ENCODE peak calls at places on chromosomes 4 and X, in eight cellular contexts. One of them, this sample, is unnamed.

GRCh38 chrX:46463682-46464081 is 81.5 kb downstream of the ZNF674 start:
- DNase-seq in DMS79 treated with DMSO at 0.1 percent for 48 hours: no peak
- DNase-seq in frontal cortex: no peak
- DNase-seq in glomerular endothelial cell: no peak
- DNase-seq in sciatic nerve: no peak
- DNase-seq in putamen: no peak
- DNase-seq in stimulated activated naive B cell treated with anti-CD40 and anti-IgM and Interleukin-4, amounts not matched to agents 10 μg/mL and 1 μg/mL and 100 μg/mL, for 72 hours: no peak
- DNase-seq in transverse colon: no peak
- DNase-seq in this sample: no peak

GRCh38 chr4:71360844-71361243 is 22.0 kb downstream of the SLC4A4 start:
- DNase-seq in putamen: no peak
- DNase-seq in transverse colon: no peak
- DNase-seq in DMS79 treated with DMSO at 0.1 percent for 48 hours: no peak
- DNase-seq in glomerular endothelial cell: no peak
- DNase-seq in frontal cortex: no peak
- DNase-seq in stimulated activated naive B cell treated with anti-CD40 and anti-IgM and Interleukin-4, amounts not matched to agents 10 μg/mL and 1 μg/mL and 100 μg/mL, for 72 hours: no peak
- DNase-seq in sciatic nerve: no peak
- DNase-seq in this sample: no peak

GRCh38 chrX:150546711-150547153 is 21.7 kb upstream of the MTM1 start:
- DNase-seq in glomerular endothelial cell: no peak
- DNase-seq in DMS79 treated with DMSO at 0.1 percent for 48 hours: peak; percentile 49
- DNase-seq in stimulated activated naive B cell treated with anti-CD40 and anti-IgM and Interleukin-4, amounts not matched to agents 10 μg/mL and 1 μg/mL and 100 μg/mL, for 72 hours: no peak
- DNase-seq in transverse colon: no peak
- DNase-seq in sciatic nerve: no peak
- DNase-seq in frontal cortex: no peak
- DNase-seq in putamen: no peak
- DNase-seq in this sample: no peak

GRCh38 chr4:146945556-146946374 is at the start of gene TTC29:
- DNase-seq in putamen: peak; percentile 80
- DNase-seq in frontal cortex: peak; percentile 86
- DNase-seq in transverse colon: peak; percentile 91
- DNase-seq in glomerular endothelial cell: peak; percentile 36
- DNase-seq in DMS79 treated with DMSO at 0.1 percent for 48 hours: peak; percentile 11
- DNase-seq in stimulated activated naive B cell treated with anti-CD40 and anti-IgM and Interleukin-4, amounts not matched to agents 10 μg/mL and 1 μg/mL and 100 μg/mL, for 72 hours: peak; percentile 76
- DNase-seq in sciatic nerve: peak; percentile 96
- DNase-seq in this sample: peak; percentile 50

GRCh38 chr4:26281876-26282275 is 38.9 kb upstream of the RBPJ start:
- DNase-seq in transverse colon: no peak
- DNase-seq in stimulated activated naive B cell treated with anti-CD40 and anti-IgM and Interleukin-4, amounts not matched to agents 10 μg/mL and 1 μg/mL and 100 μg/mL, for 72 hours: no peak
- DNase-seq in frontal cortex: no peak
- DNase-seq in sciatic nerve: no peak
- DNase-seq in putamen: no peak
- DNase-seq in glomerular endothelial cell: no peak
- DNase-seq in DMS79 treated with DMSO at 0.1 percent for 48 hours: no peak
- DNase-seq in this sample: no peak

GRCh38 chr4:109432676-109433075 is 939 bp upstream of the SEC24B start:
- DNase-seq in glomerular endothelial cell: no peak
- DNase-seq in transverse colon: no peak
- DNase-seq in sciatic nerve: no peak
- DNase-seq in stimulated activated naive B cell treated with anti-CD40 and anti-IgM and Interleukin-4, amounts not matched to agents 10 μg/mL and 1 μg/mL and 100 μg/mL, for 72 hours: no peak
- DNase-seq in DMS79 treated with DMSO at 0.1 percent for 48 hours: no peak
- DNase-seq in putamen: no peak
- DNase-seq in frontal cortex: no peak
- DNase-seq in this sample: no peak

GRCh38 chrX:11188664-11189063 is 77.5 kb downstream of the HCCS start:
- DNase-seq in DMS79 treated with DMSO at 0.1 percent for 48 hours: no peak
- DNase-seq in glomerular endothelial cell: no peak
- DNase-seq in putamen: no peak
- DNase-seq in stimulated activated naive B cell treated with anti-CD40 and anti-IgM and Interleukin-4, amounts not matched to agents 10 μg/mL and 1 μg/mL and 100 μg/mL, for 72 hours: no peak
- DNase-seq in sciatic nerve: no peak
- DNase-seq in transverse colon: no peak
- DNase-seq in frontal cortex: no peak
- DNase-seq in this sample: no peak

GRCh38 chr4:113468165-113469022 is 293.1 kb downstream of the CAMK2D start:
- DNase-seq in DMS79 treated with DMSO at 0.1 percent for 48 hours: no peak
- DNase-seq in stimulated activated naive B cell treated with anti-CD40 and anti-IgM and Interleukin-4, amounts not matched to agents 10 μg/mL and 1 μg/mL and 100 μg/mL, for 72 hours: no peak
- DNase-seq in transverse colon: peak; percentile 68
- DNase-seq in sciatic nerve: peak; percentile 74
- DNase-seq in frontal cortex: peak; percentile 22
- DNase-seq in putamen: peak; percentile 40
- DNase-seq in glomerular endothelial cell: peak; percentile 99
- DNase-seq in this sample: no peak

GRCh38 chr4:85793256-85793655 is 318.3 kb downstream of the ARHGAP24 start:
- DNase-seq in transverse colon: no peak
- DNase-seq in frontal cortex: no peak
- DNase-seq in DMS79 treated with DMSO at 0.1 percent for 48 hours: no peak
- DNase-seq in putamen: no peak
- DNase-seq in sciatic nerve: no peak
- DNase-seq in stimulated activated naive B cell treated with anti-CD40 and anti-IgM and Interleukin-4, amounts not matched to agents 10 μg/mL and 1 μg/mL and 100 μg/mL, for 72 hours: no peak
- DNase-seq in glomerular endothelial cell: no peak
- DNase-seq in this sample: no peak

GRCh38 chr4:150641604-150642003 is 59.7 kb downstream of the MAB21L2 start:
- DNase-seq in putamen: no peak
- DNase-seq in transverse colon: no peak
- DNase-seq in glomerular endothelial cell: no peak
- DNase-seq in DMS79 treated with DMSO at 0.1 percent for 48 hours: no peak
- DNase-seq in stimulated activated naive B cell treated with anti-CD40 and anti-IgM and Interleukin-4, amounts not matched to agents 10 μg/mL and 1 μg/mL and 100 μg/mL, for 72 hours: no peak
- DNase-seq in frontal cortex: no peak
- DNase-seq in sciatic nerve: no peak
- DNase-seq in this sample: no peak

GRCh38 chrX:108384783-108385182 is 53.4 kb downstream of the COL4A6 start:
- DNase-seq in stimulated activated naive B cell treated with anti-CD40 and anti-IgM and Interleukin-4, amounts not matched to agents 10 μg/mL and 1 μg/mL and 100 μg/mL, for 72 hours: no peak
- DNase-seq in DMS79 treated with DMSO at 0.1 percent for 48 hours: no peak
- DNase-seq in putamen: no peak
- DNase-seq in glomerular endothelial cell: no peak
- DNase-seq in sciatic nerve: no peak
- DNase-seq in transverse colon: no peak
- DNase-seq in frontal cortex: no peak
- DNase-seq in this sample: no peak